ENCODE peak calls at places on chromosomes 13 and 19, in seven cellular contexts. One of them, this sample, is unnamed.

GRCh38 chr19:45645068-45645630 is 6.0 kb upstream of the EML2 start:
- DNase-seq in fibroblast of mammary gland: no peak
- DNase-seq in RWPE2: no peak
- DNase-seq in stimulated activated CD8-positive, alpha-beta memory T cell treated with anti-CD3 and anti-CD28 coated beads, Interleukin-15, amount 100 ng/mL, for 1 hour: no peak
- DNase-seq in OCI-LY7: no peak
- DNase-seq in GM04503: no peak
- DNase-seq in stimulated activated CD4-positive, alpha-beta T cell treated with anti-CD3 and anti-CD28 coated beads, TNF-alpha, amount 100 ng/mL, for 24 hours: no peak
- DNase-seq in this sample: peak

GRCh38 chr19:11861301-11861700 is 12.8 kb downstream of the ZNF439 start:
- DNase-seq in fibroblast of mammary gland: no peak
- DNase-seq in RWPE2: no peak
- DNase-seq in stimulated activated CD8-positive, alpha-beta memory T cell treated with anti-CD3 and anti-CD28 coated beads, Interleukin-15, amount 100 ng/mL, for 1 hour: no peak
- DNase-seq in OCI-LY7: no peak
- DNase-seq in GM04503: no peak
- DNase-seq in stimulated activated CD4-positive, alpha-beta T cell treated with anti-CD3 and anti-CD28 coated beads, TNF-alpha, amount 100 ng/mL, for 24 hours: no peak
- DNase-seq in this sample: no peak

GRCh38 chr13:77207943-77208342 is 119.0 kb downstream of the MYCBP2 start:
- DNase-seq in fibroblast of mammary gland: peak
- DNase-seq in RWPE2: no peak
- DNase-seq in stimulated activated CD8-positive, alpha-beta memory T cell treated with anti-CD3 and anti-CD28 coated beads, Interleukin-15, amount 100 ng/mL, for 1 hour: no peak
- DNase-seq in OCI-LY7: no peak
- DNase-seq in GM04503: peak
- DNase-seq in stimulated activated CD4-positive, alpha-beta T cell treated with anti-CD3 and anti-CD28 coated beads, TNF-alpha, amount 100 ng/mL, for 24 hours: no peak
- DNase-seq in this sample: no peak

GRCh38 chr19:33396701-33397535 is 23.4 kb downstream of the CEBPG start:
- DNase-seq in fibroblast of mammary gland: no peak
- DNase-seq in RWPE2: peak
- DNase-seq in stimulated activated CD8-positive, alpha-beta memory T cell treated with anti-CD3 and anti-CD28 coated beads, Interleukin-15, amount 100 ng/mL, for 1 hour: no peak
- DNase-seq in OCI-LY7: no peak
- DNase-seq in GM04503: no peak
- DNase-seq in stimulated activated CD4-positive, alpha-beta T cell treated with anti-CD3 and anti-CD28 coated beads, TNF-alpha, amount 100 ng/mL, for 24 hours: no peak
- DNase-seq in this sample: no peak

GRCh38 chr13:53200498-53201453 is 172.2 kb downstream of the OLFM4 start:
- DNase-seq in fibroblast of mammary gland: peak
- DNase-seq in RWPE2: no peak
- DNase-seq in stimulated activated CD8-positive, alpha-beta memory T cell treated with anti-CD3 and anti-CD28 coated beads, Interleukin-15, amount 100 ng/mL, for 1 hour: no peak
- DNase-seq in OCI-LY7: no peak
- DNase-seq in GM04503: no peak
- DNase-seq in stimulated activated CD4-positive, alpha-beta T cell treated with anti-CD3 and anti-CD28 coated beads, TNF-alpha, amount 100 ng/mL, for 24 hours: no peak
- DNase-seq in this sample: no peak

GRCh38 chr19:29687244-29687896 is 22.1 kb downstream of the PLEKHF1 start:
- DNase-seq in fibroblast of mammary gland: peak
- DNase-seq in RWPE2: no peak
- DNase-seq in stimulated activated CD8-positive, alpha-beta memory T cell treated with anti-CD3 and anti-CD28 coated beads, Interleukin-15, amount 100 ng/mL, for 1 hour: no peak
- DNase-seq in OCI-LY7: no peak
- DNase-seq in GM04503: peak
- DNase-seq in stimulated activated CD4-positive, alpha-beta T cell treated with anti-CD3 and anti-CD28 coated beads, TNF-alpha, amount 100 ng/mL, for 24 hours: no peak
- DNase-seq in this sample: no peak

GRCh38 chr19:29665826-29666633 is 769 bp downstream of the PLEKHF1 start:
- DNase-seq in fibroblast of mammary gland: peak
- DNase-seq in RWPE2: no peak
- DNase-seq in stimulated activated CD8-positive, alpha-beta memory T cell treated with anti-CD3 and anti-CD28 coated beads, Interleukin-15, amount 100 ng/mL, for 1 hour: no peak
- DNase-seq in OCI-LY7: no peak
- DNase-seq in GM04503: no peak
- DNase-seq in stimulated activated CD4-positive, alpha-beta T cell treated with anti-CD3 and anti-CD28 coated beads, TNF-alpha, amount 100 ng/mL, for 24 hours: no peak
- DNase-seq in this sample: peak

GRCh38 chr19:55857149-55857548 is 20.8 kb downstream of the NLRP4 start:
- DNase-seq in fibroblast of mammary gland: no peak
- DNase-seq in RWPE2: no peak
- DNase-seq in stimulated activated CD8-positive, alpha-beta memory T cell treated with anti-CD3 and anti-CD28 coated beads, Interleukin-15, amount 100 ng/mL, for 1 hour: no peak
- DNase-seq in OCI-LY7: peak
- DNase-seq in GM04503: no peak
- DNase-seq in stimulated activated CD4-positive, alpha-beta T cell treated with anti-CD3 and anti-CD28 coated beads, TNF-alpha, amount 100 ng/mL, for 24 hours: no peak
- DNase-seq in this sample: no peak

GRCh38 chr13:52815330-52815729 is 33.1 kb downstream of the PCDH8 start:
- DNase-seq in fibroblast of mammary gland: no peak
- DNase-seq in RWPE2: no peak
- DNase-seq in stimulated activated CD8-positive, alpha-beta memory T cell treated with anti-CD3 and anti-CD28 coated beads, Interleukin-15, amount 100 ng/mL, for 1 hour: no peak
- DNase-seq in OCI-LY7: no peak
- DNase-seq in GM04503: no peak
- DNase-seq in stimulated activated CD4-positive, alpha-beta T cell treated with anti-CD3 and anti-CD28 coated beads, TNF-alpha, amount 100 ng/mL, for 24 hours: no peak
- DNase-seq in this sample: no peak

GRCh38 chr19:49114630-49115363 is 627 bp downstream of the LIN7B start:
- DNase-seq in fibroblast of mammary gland: peak
- DNase-seq in RWPE2: no peak
- DNase-seq in stimulated activated CD8-positive, alpha-beta memory T cell treated with anti-CD3 and anti-CD28 coated beads, Interleukin-15, amount 100 ng/mL, for 1 hour: no peak
- DNase-seq in OCI-LY7: peak
- DNase-seq in GM04503: no peak
- DNase-seq in stimulated activated CD4-positive, alpha-beta T cell treated with anti-CD3 and anti-CD28 coated beads, TNF-alpha, amount 100 ng/mL, for 24 hours: no peak
- DNase-seq in this sample: peak

GRCh38 chr13:95457294-95457693 is 95.2 kb upstream of the CLDN10 start:
- DNase-seq in fibroblast of mammary gland: peak
- DNase-seq in RWPE2: no peak
- DNase-seq in stimulated activated CD8-positive, alpha-beta memory T cell treated with anti-CD3 and anti-CD28 coated beads, Interleukin-15, amount 100 ng/mL, for 1 hour: no peak
- DNase-seq in OCI-LY7: no peak
- DNase-seq in GM04503: no peak
- DNase-seq in stimulated activated CD4-positive, alpha-beta T cell treated with anti-CD3 and anti-CD28 coated beads, TNF-alpha, amount 100 ng/mL, for 24 hours: no peak
- DNase-seq in this sample: no peak

GRCh38 chr19:14081797-14082674 is 3.5 kb downstream of the C19orf67 start:
- DNase-seq in fibroblast of mammary gland: peak
- DNase-seq in RWPE2: no peak
- DNase-seq in stimulated activated CD8-positive, alpha-beta memory T cell treated with anti-CD3 and anti-CD28 coated beads, Interleukin-15, amount 100 ng/mL, for 1 hour: no peak
- DNase-seq in OCI-LY7: no peak
- DNase-seq in GM04503: no peak
- DNase-seq in stimulated activated CD4-positive, alpha-beta T cell treated with anti-CD3 and anti-CD28 coated beads, TNF-alpha, amount 100 ng/mL, for 24 hours: no peak
- DNase-seq in this sample: no peak

GRCh38 chr13:44331446-44331845 is 42.2 kb upstream of the SERP2 start:
- DNase-seq in fibroblast of mammary gland: peak
- DNase-seq in RWPE2: no peak
- DNase-seq in stimulated activated CD8-positive, alpha-beta memory T cell treated with anti-CD3 and anti-CD28 coated beads, Interleukin-15, amount 100 ng/mL, for 1 hour: no peak
- DNase-seq in OCI-LY7: no peak
- DNase-seq in GM04503: no peak
- DNase-seq in stimulated activated CD4-positive, alpha-beta T cell treated with anti-CD3 and anti-CD28 coated beads, TNF-alpha, amount 100 ng/mL, for 24 hours: no peak
- DNase-seq in this sample: no peak

GRCh38 chr19:46466536-46467199 is 4.7 kb downstream of the PNMA8A start:
- DNase-seq in fibroblast of mammary gland: peak
- DNase-seq in RWPE2: no peak
- DNase-seq in stimulated activated CD8-positive, alpha-beta memory T cell treated with anti-CD3 and anti-CD28 coated beads, Interleukin-15, amount 100 ng/mL, for 1 hour: no peak
- DNase-seq in OCI-LY7: peak
- DNase-seq in GM04503: peak
- DNase-seq in stimulated activated CD4-positive, alpha-beta T cell treated with anti-CD3 and anti-CD28 coated beads, TNF-alpha, amount 100 ng/mL, for 24 hours: no peak
- DNase-seq in this sample: peak

GRCh38 chr19:1011831-1012333 is 9.0 kb downstream of the TMEM259 start:
- DNase-seq in fibroblast of mammary gland: no peak
- DNase-seq in RWPE2: no peak
- DNase-seq in stimulated activated CD8-positive, alpha-beta memory T cell treated with anti-CD3 and anti-CD28 coated beads, Interleukin-15, amount 100 ng/mL, for 1 hour: no peak
- DNase-seq in OCI-LY7: no peak
- DNase-seq in GM04503: no peak
- DNase-seq in stimulated activated CD4-positive, alpha-beta T cell treated with anti-CD3 and anti-CD28 coated beads, TNF-alpha, amount 100 ng/mL, for 24 hours: no peak
- DNase-seq in this sample: no peak

GRCh38 chr19:45569619-45570421 is 14.8 kb downstream of the OPA3 start:
- DNase-seq in fibroblast of mammary gland: peak
- DNase-seq in RWPE2: no peak
- DNase-seq in stimulated activated CD8-positive, alpha-beta memory T cell treated with anti-CD3 and anti-CD28 coated beads, Interleukin-15, amount 100 ng/mL, for 1 hour: peak
- DNase-seq in OCI-LY7: peak
- DNase-seq in GM04503: no peak
- DNase-seq in stimulated activated CD4-positive, alpha-beta T cell treated with anti-CD3 and anti-CD28 coated beads, TNF-alpha, amount 100 ng/mL, for 24 hours: no peak
- DNase-seq in this sample: peak

This sample was measured in RPMI8226.